ENCODE peak calls at places on chromosomes 5 and 9, in nine cellular contexts. One of them, this sample, is unnamed.

GRCh38 chr5:130324953-130325671 is 420.8 kb downstream of the CHSY3 start:
- DNase-seq in myocyte: peak
- DNase-seq in KBM-7: peak
- DNase-seq in NK-92 treated with Interleukin-12 subunit alpha and Interleukin-12 subunit beta, amount 100 ng/mL, for 24 hours: no peak
- DNase-seq in HCT116: no peak
- DNase-seq in D721Med: no peak
- DNase-seq in hippocampal formation: no peak
- DNase-seq in AML-193: no peak
- DNase-seq in posterior cingulate gyrus: no peak
- DNase-seq in this sample: no peak

GRCh38 chr9:101702257-101702656 is 36.2 kb downstream of the GRIN3A start:
- DNase-seq in KBM-7: no peak
- DNase-seq in NK-92 treated with Interleukin-12 subunit alpha and Interleukin-12 subunit beta, amount 100 ng/mL, for 24 hours: no peak
- DNase-seq in posterior cingulate gyrus: no peak
- DNase-seq in HCT116: no peak
- DNase-seq in hippocampal formation: no peak
- DNase-seq in D721Med: no peak
- DNase-seq in myocyte: no peak
- DNase-seq in AML-193: no peak
- DNase-seq in this sample: no peak

GRCh38 chr9:136511670-136512592 is 29.1 kb upstream of the SEC16A start:
- DNase-seq in D721Med: no peak
- DNase-seq in HCT116: no peak
- DNase-seq in KBM-7: no peak
- DNase-seq in posterior cingulate gyrus: peak
- DNase-seq in myocyte: no peak
- DNase-seq in AML-193: no peak
- DNase-seq in NK-92 treated with Interleukin-12 subunit alpha and Interleukin-12 subunit beta, amount 100 ng/mL, for 24 hours: no peak
- DNase-seq in hippocampal formation: peak
- DNase-seq in this sample: peak

GRCh38 chr9:132990781-132991180 is 12.3 kb downstream of the GFI1B start:
- DNase-seq in AML-193: no peak
- DNase-seq in myocyte: no peak
- DNase-seq in KBM-7: no peak
- DNase-seq in NK-92 treated with Interleukin-12 subunit alpha and Interleukin-12 subunit beta, amount 100 ng/mL, for 24 hours: no peak
- DNase-seq in D721Med: no peak
- DNase-seq in hippocampal formation: no peak
- DNase-seq in posterior cingulate gyrus: no peak
- DNase-seq in HCT116: no peak
- DNase-seq in this sample: no peak

GRCh38 chr9:3434594-3434993 is 91.2 kb downstream of the RFX3 start:
- DNase-seq in posterior cingulate gyrus: no peak
- DNase-seq in AML-193: peak
- DNase-seq in myocyte: no peak
- DNase-seq in HCT116: no peak
- DNase-seq in KBM-7: no peak
- DNase-seq in NK-92 treated with Interleukin-12 subunit alpha and Interleukin-12 subunit beta, amount 100 ng/mL, for 24 hours: no peak
- DNase-seq in hippocampal formation: no peak
- DNase-seq in D721Med: no peak
- DNase-seq in this sample: no peak

GRCh38 chr9:109914280-109915027 is 134.5 kb downstream of the PALM2AKAP2 start:
- DNase-seq in posterior cingulate gyrus: no peak
- DNase-seq in D721Med: no peak
- DNase-seq in HCT116: no peak
- DNase-seq in myocyte: peak
- DNase-seq in AML-193: no peak
- DNase-seq in NK-92 treated with Interleukin-12 subunit alpha and Interleukin-12 subunit beta, amount 100 ng/mL, for 24 hours: no peak
- DNase-seq in hippocampal formation: no peak
- DNase-seq in KBM-7: no peak
- DNase-seq in this sample: no peak

GRCh38 chr5:1731091-1731639 is 68.5 kb downstream of the MRPL36 start:
- DNase-seq in posterior cingulate gyrus: no peak
- DNase-seq in HCT116: no peak
- DNase-seq in AML-193: no peak
- DNase-seq in myocyte: no peak
- DNase-seq in D721Med: no peak
- DNase-seq in KBM-7: no peak
- DNase-seq in NK-92 treated with Interleukin-12 subunit alpha and Interleukin-12 subunit beta, amount 100 ng/mL, for 24 hours: no peak
- DNase-seq in hippocampal formation: no peak
- DNase-seq in this sample: no peak

GRCh38 chr5:114237766-114238165 is 124.1 kb upstream of the KCNN2 start:
- DNase-seq in D721Med: no peak
- DNase-seq in posterior cingulate gyrus: no peak
- DNase-seq in NK-92 treated with Interleukin-12 subunit alpha and Interleukin-12 subunit beta, amount 100 ng/mL, for 24 hours: no peak
- DNase-seq in AML-193: no peak
- DNase-seq in HCT116: peak
- DNase-seq in KBM-7: peak
- DNase-seq in myocyte: no peak
- DNase-seq in hippocampal formation: no peak
- DNase-seq in this sample: no peak

GRCh38 chr5:135891280-135891679 is 4.4 kb downstream of the IL9 start:
- DNase-seq in HCT116: no peak
- DNase-seq in posterior cingulate gyrus: no peak
- DNase-seq in AML-193: no peak
- DNase-seq in NK-92 treated with Interleukin-12 subunit alpha and Interleukin-12 subunit beta, amount 100 ng/mL, for 24 hours: no peak
- DNase-seq in D721Med: no peak
- DNase-seq in hippocampal formation: no peak
- DNase-seq in myocyte: peak
- DNase-seq in KBM-7: no peak
- DNase-seq in this sample: no peak

GRCh38 chr5:132261881-132262845 is 4.7 kb downstream of the PDLIM4 start:
- DNase-seq in myocyte: no peak
- DNase-seq in NK-92 treated with Interleukin-12 subunit alpha and Interleukin-12 subunit beta, amount 100 ng/mL, for 24 hours: no peak
- DNase-seq in posterior cingulate gyrus: no peak
- DNase-seq in hippocampal formation: no peak
- DNase-seq in AML-193: no peak
- DNase-seq in KBM-7: no peak
- DNase-seq in D721Med: no peak
- DNase-seq in HCT116: no peak
- DNase-seq in this sample: no peak

GRCh38 chr9:133356391-133357091 is at the start of the genes SURF1 and SURF2:
- DNase-seq in myocyte: peak
- DNase-seq in D721Med: peak
- DNase-seq in AML-193: peak
- DNase-seq in NK-92 treated with Interleukin-12 subunit alpha and Interleukin-12 subunit beta, amount 100 ng/mL, for 24 hours: peak
- DNase-seq in KBM-7: peak
- DNase-seq in HCT116: no peak
- DNase-seq in posterior cingulate gyrus: peak
- DNase-seq in hippocampal formation: peak
- DNase-seq in this sample: peak

GRCh38 chr5:177452688-177453638 is 6.3 kb downstream of the PRR7 start:
- DNase-seq in NK-92 treated with Interleukin-12 subunit alpha and Interleukin-12 subunit beta, amount 100 ng/mL, for 24 hours: no peak
- DNase-seq in hippocampal formation: peak
- DNase-seq in KBM-7: no peak
- DNase-seq in myocyte: no peak
- DNase-seq in AML-193: no peak
- DNase-seq in posterior cingulate gyrus: peak
- DNase-seq in HCT116: no peak
- DNase-seq in D721Med: no peak
- DNase-seq in this sample: peak

GRCh38 chr9:115167175-115167574 is 49.2 kb upstream of the TNC start:
- DNase-seq in posterior cingulate gyrus: no peak
- DNase-seq in NK-92 treated with Interleukin-12 subunit alpha and Interleukin-12 subunit beta, amount 100 ng/mL, for 24 hours: no peak
- DNase-seq in KBM-7: no peak
- DNase-seq in myocyte: peak
- DNase-seq in D721Med: no peak
- DNase-seq in AML-193: no peak
- DNase-seq in hippocampal formation: no peak
- DNase-seq in HCT116: no peak
- DNase-seq in this sample: no peak

GRCh38 chr9:38251036-38251335 is 141.5 kb upstream of the ALDH1B1 start:
- DNase-seq in HCT116: no peak
- DNase-seq in KBM-7: no peak
- DNase-seq in posterior cingulate gyrus: no peak
- DNase-seq in NK-92 treated with Interleukin-12 subunit alpha and Interleukin-12 subunit beta, amount 100 ng/mL, for 24 hours: no peak
- DNase-seq in AML-193: no peak
- DNase-seq in myocyte: no peak
- DNase-seq in D721Med: no peak
- DNase-seq in hippocampal formation: no peak
- DNase-seq in this sample: no peak

GRCh38 chr5:140151719-140152609 is 23.0 kb upstream of the CYSTM1 start:
- DNase-seq in KBM-7: no peak
- DNase-seq in hippocampal formation: no peak
- DNase-seq in D721Med: no peak
- DNase-seq in HCT116: no peak
- DNase-seq in posterior cingulate gyrus: no peak
- DNase-seq in AML-193: no peak
- DNase-seq in myocyte: no peak
- DNase-seq in NK-92 treated with Interleukin-12 subunit alpha and Interleukin-12 subunit beta, amount 100 ng/mL, for 24 hours: no peak
- DNase-seq in this sample: no peak

GRCh38 chr9:74496819-74497749 is at the start of gene RORB:
- DNase-seq in HCT116: no peak
- DNase-seq in KBM-7: peak
- DNase-seq in posterior cingulate gyrus: peak
- DNase-seq in NK-92 treated with Interleukin-12 subunit alpha and Interleukin-12 subunit beta, amount 100 ng/mL, for 24 hours: peak
- DNase-seq in AML-193: no peak
- DNase-seq in D721Med: peak
- DNase-seq in myocyte: peak
- DNase-seq in hippocampal formation: peak
- DNase-seq in this sample: peak

GRCh38 chr5:148005788-148006520 is 57.8 kb upstream of the SPINK5 start:
- DNase-seq in posterior cingulate gyrus: no peak
- DNase-seq in NK-92 treated with Interleukin-12 subunit alpha and Interleukin-12 subunit beta, amount 100 ng/mL, for 24 hours: no peak
- DNase-seq in D721Med: no peak
- DNase-seq in myocyte: no peak
- DNase-seq in hippocampal formation: no peak
- DNase-seq in HCT116: peak
- DNase-seq in KBM-7: peak
- DNase-seq in AML-193: peak
- DNase-seq in this sample: no peak

GRCh38 chr9:27548055-27548741 is 18.6 kb upstream of the MOB3B start:
- DNase-seq in myocyte: peak
- DNase-seq in hippocampal formation: peak
- DNase-seq in D721Med: no peak
- DNase-seq in posterior cingulate gyrus: no peak
- DNase-seq in AML-193: peak
- DNase-seq in HCT116: peak
- DNase-seq in KBM-7: peak
- DNase-seq in NK-92 treated with Interleukin-12 subunit alpha and Interleukin-12 subunit beta, amount 100 ng/mL, for 24 hours: no peak
- DNase-seq in this sample: no peak

GRCh38 chr5:34011521-34011920 is 3.7 kb upstream of the AMACR start:
- DNase-seq in hippocampal formation: no peak
- DNase-seq in D721Med: no peak
- DNase-seq in HCT116: no peak
- DNase-seq in NK-92 treated with Interleukin-12 subunit alpha and Interleukin-12 subunit beta, amount 100 ng/mL, for 24 hours: no peak
- DNase-seq in myocyte: no peak
- DNase-seq in posterior cingulate gyrus: no peak
- DNase-seq in AML-193: no peak
- DNase-seq in KBM-7: no peak
- DNase-seq in this sample: no peak

GRCh38 chr9:72583370-72583769 is 62.0 kb downstream of the TMC1 start:
- DNase-seq in myocyte: no peak
- DNase-seq in D721Med: no peak
- DNase-seq in AML-193: no peak
- DNase-seq in posterior cingulate gyrus: no peak
- DNase-seq in HCT116: no peak
- DNase-seq in NK-92 treated with Interleukin-12 subunit alpha and Interleukin-12 subunit beta, amount 100 ng/mL, for 24 hours: no peak
- DNase-seq in KBM-7: no peak
- DNase-seq in hippocampal formation: no peak
- DNase-seq in this sample: no peak

GRCh38 chr5:126982926-126983873 is 47.2 kb downstream of the MARCHF3 start:
- DNase-seq in hippocampal formation: no peak
- DNase-seq in KBM-7: no peak
- DNase-seq in D721Med: no peak
- DNase-seq in NK-92 treated with Interleukin-12 subunit alpha and Interleukin-12 subunit beta, amount 100 ng/mL, for 24 hours: no peak
- DNase-seq in myocyte: no peak
- DNase-seq in HCT116: no peak
- DNase-seq in AML-193: no peak
- DNase-seq in posterior cingulate gyrus: no peak
- DNase-seq in this sample: no peak

GRCh38 chr5:173831196-173831914 is 56.8 kb upstream of the CPEB4 start:
- DNase-seq in D721Med: no peak
- DNase-seq in NK-92 treated with Interleukin-12 subunit alpha and Interleukin-12 subunit beta, amount 100 ng/mL, for 24 hours: no peak
- DNase-seq in myocyte: no peak
- DNase-seq in hippocampal formation: no peak
- DNase-seq in KBM-7: no peak
- DNase-seq in HCT116: no peak
- DNase-seq in posterior cingulate gyrus: no peak
- DNase-seq in AML-193: no peak
- DNase-seq in this sample: no peak

GRCh38 chr5:18968966-18969365 is 1019.0 kb downstream of the CDH18 start:
- DNase-seq in AML-193: no peak
- DNase-seq in hippocampal formation: no peak
- DNase-seq in myocyte: no peak
- DNase-seq in KBM-7: no peak
- DNase-seq in HCT116: no peak
- DNase-seq in posterior cingulate gyrus: no peak
- DNase-seq in D721Med: no peak
- DNase-seq in NK-92 treated with Interleukin-12 subunit alpha and Interleukin-12 subunit beta, amount 100 ng/mL, for 24 hours: no peak
- DNase-seq in this sample: no peak

GRCh38 chr9:136978865-136979544 is 1.7 kb downstream of the PTGDS start:
- DNase-seq in posterior cingulate gyrus: no peak
- DNase-seq in D721Med: no peak
- DNase-seq in KBM-7: no peak
- DNase-seq in AML-193: no peak
- DNase-seq in NK-92 treated with Interleukin-12 subunit alpha and Interleukin-12 subunit beta, amount 100 ng/mL, for 24 hours: no peak
- DNase-seq in HCT116: no peak
- DNase-seq in hippocampal formation: no peak
- DNase-seq in myocyte: no peak
- DNase-seq in this sample: no peak

GRCh38 chr9:95817205-95817604 is 58.3 kb upstream of the ERCC6L2 start:
- DNase-seq in AML-193: no peak
- DNase-seq in D721Med: no peak
- DNase-seq in hippocampal formation: no peak
- DNase-seq in HCT116: no peak
- DNase-seq in posterior cingulate gyrus: no peak
- DNase-seq in NK-92 treated with Interleukin-12 subunit alpha and Interleukin-12 subunit beta, amount 100 ng/mL, for 24 hours: no peak
- DNase-seq in KBM-7: no peak
- DNase-seq in myocyte: no peak
- DNase-seq in this sample: no peak

GRCh38 chr5:88836195-88836838 is 46.7 kb downstream of the MEF2C start:
- DNase-seq in KBM-7: no peak
- DNase-seq in HCT116: no peak
- DNase-seq in hippocampal formation: no peak
- DNase-seq in posterior cingulate gyrus: no peak
- DNase-seq in D721Med: no peak
- DNase-seq in NK-92 treated with Interleukin-12 subunit alpha and Interleukin-12 subunit beta, amount 100 ng/mL, for 24 hours: no peak
- DNase-seq in AML-193: no peak
- DNase-seq in myocyte: no peak
- DNase-seq in this sample: no peak

GRCh38 chr5:2841208-2841607 is 89.7 kb upstream of the IRX2 start:
- DNase-seq in KBM-7: no peak
- DNase-seq in HCT116: no peak
- DNase-seq in AML-193: no peak
- DNase-seq in posterior cingulate gyrus: no peak
- DNase-seq in hippocampal formation: no peak
- DNase-seq in NK-92 treated with Interleukin-12 subunit alpha and Interleukin-12 subunit beta, amount 100 ng/mL, for 24 hours: no peak
- DNase-seq in D721Med: no peak
- DNase-seq in myocyte: no peak
- DNase-seq in this sample: no peak

GRCh38 chr5:156477196-156477595 is 150.2 kb downstream of the SGCD start:
- DNase-seq in HCT116: no peak
- DNase-seq in myocyte: peak
- DNase-seq in posterior cingulate gyrus: no peak
- DNase-seq in D721Med: no peak
- DNase-seq in KBM-7: no peak
- DNase-seq in AML-193: no peak
- DNase-seq in NK-92 treated with Interleukin-12 subunit alpha and Interleukin-12 subunit beta, amount 100 ng/mL, for 24 hours: no peak
- DNase-seq in hippocampal formation: no peak
- DNase-seq in this sample: no peak

GRCh38 chr5:142680605-142681259 is 5.2 kb downstream of the FGF1 start:
- DNase-seq in AML-193: no peak
- DNase-seq in posterior cingulate gyrus: no peak
- DNase-seq in NK-92 treated with Interleukin-12 subunit alpha and Interleukin-12 subunit beta, amount 100 ng/mL, for 24 hours: no peak
- DNase-seq in KBM-7: no peak
- DNase-seq in hippocampal formation: no peak
- DNase-seq in myocyte: peak
- DNase-seq in HCT116: peak
- DNase-seq in D721Med: no peak
- DNase-seq in this sample: no peak

GRCh38 chr9:34338664-34339063 is 9.3 kb downstream of the NUDT2 start:
- DNase-seq in posterior cingulate gyrus: no peak
- DNase-seq in myocyte: no peak
- DNase-seq in KBM-7: no peak
- DNase-seq in HCT116: no peak
- DNase-seq in D721Med: no peak
- DNase-seq in hippocampal formation: peak
- DNase-seq in NK-92 treated with Interleukin-12 subunit alpha and Interleukin-12 subunit beta, amount 100 ng/mL, for 24 hours: no peak
- DNase-seq in AML-193: no peak
- DNase-seq in this sample: peak

GRCh38 chr9:77598961-77599360 is 49.2 kb downstream of the GNA14 start:
- DNase-seq in NK-92 treated with Interleukin-12 subunit alpha and Interleukin-12 subunit beta, amount 100 ng/mL, for 24 hours: no peak
- DNase-seq in HCT116: no peak
- DNase-seq in KBM-7: no peak
- DNase-seq in AML-193: no peak
- DNase-seq in myocyte: no peak
- DNase-seq in hippocampal formation: no peak
- DNase-seq in D721Med: no peak
- DNase-seq in posterior cingulate gyrus: no peak
- DNase-seq in this sample: no peak